ENCODE peak calls at places on chromosomes 6 and 20, in ten cellular contexts. M is amniotic epithelial cell; L is amniotic stem cell; O is A172; R is IMR-90; I is tibial artery; N is NCI-H1436; K is HuH-7; B is anterior cingulate cortex; A is stimulated activated naive B cell treated with anti-CD40 and anti-IgM and Interleukin-4, amounts not matched to agents 10 μg/mL and 1 μg/mL and 100 μg/mL, for 72 hours. F is an unnamed sample.

GRCh38 chr6:131897050-131897435 is 54.1 kb downstream of the CCN2 start:
- DNase-seq in N (no peak), A (no peak), I (no peak), M (no peak), O (no peak), B (no peak), K (no peak), L (no peak), R (no peak), F (no peak)

GRCh38 chr6:3455121-3455489 is 1.7 kb downstream of the SLC22A23 start:
- DNase-seq in I (no peak), M (no peak), B (peak; percentile 47), O (no peak), N (no peak), R (no peak), K (no peak), L (no peak), A (no peak), F (no peak)

GRCh38 chr6:56381852-56382251 is 134.5 kb upstream of the COL21A1 start:
- DNase-seq in M (no peak), K (no peak), I (no peak), N (no peak), B (no peak), O (no peak), L (no peak), A (no peak), R (peak; percentile 23), F (peak; percentile 16)

GRCh38 chr6:50555982-50556381 is 157.3 kb upstream of the TFAP2D start:
- DNase-seq in I (no peak), O (no peak), B (no peak), M (no peak), K (no peak), A (no peak), N (no peak), R (no peak), L (no peak), F (no peak)

GRCh38 chr6:15244605-15245360 is 1.1 kb upstream of the JARID2 start:
- DNase-seq in L (peak; percentile 54), B (peak; percentile 89), O (peak; percentile 48), R (peak; percentile 70), K (peak; percentile 41), N (peak; percentile 41), A (peak; percentile 59), M (peak; percentile 58), I (peak; percentile 89), F (peak; percentile 50)

GRCh38 chr6:132687306-132687705 is 26.5 kb downstream of the VNN1 start:
- DNase-seq in L (peak; percentile 3), R (peak; percentile 87), K (no peak), M (peak; percentile 86), O (peak; percentile 83), I (no peak), B (no peak), A (no peak), N (no peak), F (peak; percentile 57)

GRCh38 chr6:108171291-108171917 is 5.6 kb downstream of the NR2E1 start:
- DNase-seq in I (no peak), R (no peak), O (no peak), L (no peak), M (no peak), K (no peak), N (no peak), B (no peak), A (no peak), F (no peak)

GRCh38 chr6:158803733-158804143 is 15.4 kb downstream of the EZR start:
- DNase-seq in I (no peak), B (no peak), M (no peak), R (no peak), L (no peak), K (no peak), N (no peak), O (peak; percentile 28), A (no peak), F (no peak)

GRCh38 chr6:14957355-14958059 is 288.4 kb upstream of the JARID2 start:
- DNase-seq in R (no peak), O (no peak), A (peak; percentile 12), M (no peak), K (no peak), I (no peak), N (no peak), L (no peak), B (no peak), F (no peak)

GRCh38 chr6:88244721-88245120 is 78.6 kb upstream of the CNR1 start:
- DNase-seq in N (no peak), L (no peak), A (no peak), B (no peak), M (no peak), K (no peak), R (no peak), I (no peak), O (no peak), F (no peak)

GRCh38 chr6:134217516-134218140 is 100.3 kb downstream of the SGK1 start:
- DNase-seq in L (no peak), O (no peak), N (no peak), M (no peak), B (no peak), I (no peak), K (no peak), A (no peak), R (no peak), F (no peak)

GRCh38 chr6:15441215-15441868 is 195.5 kb downstream of the JARID2 start:
- DNase-seq in L (peak; percentile 55), B (no peak), I (no peak), R (peak; percentile 78), A (peak; percentile 19), O (peak; percentile 59), K (peak; percentile 52), M (peak; percentile 67), N (peak; percentile 23), F (peak; percentile 39)

GRCh38 chr6:17986656-17987575 is 519 bp downstream of the KIF13A start:
- DNase-seq in N (peak; percentile 15), K (peak; percentile 55), A (no peak), L (no peak), M (peak; percentile 37), B (peak; percentile 71), R (peak; percentile 39), I (peak; percentile 87), O (peak; percentile 31), F (no peak)

GRCh38 chr6:34560366-34561226 is 4.5 kb upstream of the SPDEF start:
- DNase-seq in O (peak; percentile 39), L (no peak), B (no peak), K (no peak), I (no peak), M (peak; percentile 72), A (no peak), R (peak; percentile 75), N (no peak), F (no peak)

GRCh38 chr6:163263196-163263595 is 151.3 kb upstream of the QKI start:
- DNase-seq in M (no peak), R (no peak), B (peak; percentile 58), O (no peak), L (no peak), A (no peak), K (no peak), I (no peak), N (no peak), F (no peak)

GRCh38 chr20:38208088-38208487 is 43.0 kb upstream of the TGM2 start:
- DNase-seq in O (no peak), K (no peak), M (no peak), R (no peak), B (no peak), A (no peak), N (no peak), I (peak; percentile 51), L (no peak), F (no peak)

GRCh38 chr6:143539723-143540122 is 28.2 kb upstream of the FUCA2 start:
- DNase-seq in L (no peak), A (no peak), R (no peak), K (no peak), N (no peak), I (no peak), B (no peak), O (no peak), M (no peak), F (no peak)

F was measured in kidney glomerular epithelial cell.